ENCODE peak calls at places on chromosomes 6 and 20, in eight cellular contexts. E is cardiac muscle cell, F is type B pancreatic cell, Y is lower leg skin, J is NB4, R is AG04449, T is nephron progenitor cell, H is suprapubic skin. M is an unnamed sample.

GRCh38 chr6:148021715-148022114 is 320.9 kb upstream of the SASH1 start:
- DNase-seq in T (no peak), F (no peak), Y (no peak), H (no peak), R (no peak), E (no peak), J (peak; percentile 8), M (no peak)

GRCh38 chr6:126553856-126554255 is 213.9 kb downstream of the CENPW start:
- DNase-seq in E (no peak), T (no peak), R (no peak), F (no peak), H (no peak), Y (no peak), J (no peak), M (no peak)

GRCh38 chr6:148758492-148758891 is 11.7 kb downstream of the UST start:
- DNase-seq in E (no peak), H (no peak), R (no peak), F (no peak), J (peak; percentile 88), T (no peak), Y (no peak), M (no peak)

GRCh38 chr20:63750807-63751470 is 11.4 kb downstream of the SLC2A4RG start:
- DNase-seq in T (no peak), R (no peak), J (peak; percentile 47), F (no peak), H (peak; percentile 80), Y (no peak), E (no peak), M (no peak)

GRCh38 chr6:116497089-116497676 is 14.3 kb upstream of the CALHM5 start:
- DNase-seq in H (no peak), R (no peak), T (no peak), J (no peak), F (no peak), Y (no peak), E (no peak), M (no peak)

GRCh38 chr20:34798328-34798727 is 27.1 kb downstream of the NCOA6 start:
- DNase-seq in T (no peak), F (no peak), R (no peak), Y (no peak), E (no peak), H (no peak), J (no peak), M (no peak)

GRCh38 chr6:116564921-116565872 is 6.1 kb upstream of the RWDD1 start:
- DNase-seq in E (no peak), T (no peak), R (no peak), J (no peak), F (peak; percentile 65), Y (no peak), H (peak; percentile 78), M (no peak)

GRCh38 chr6:89432875-89433636 is at the start of gene ANKRD6:
- DNase-seq in R (no peak), H (peak; percentile 82), T (peak; percentile 94), J (peak; percentile 76), F (peak; percentile 93), Y (peak; percentile 94), E (peak; percentile 87), M (no peak)

GRCh38 chr20:4817230-4817671 is 95.5 kb downstream of the PRND start:
- DNase-seq in H (no peak), J (peak; percentile 34), F (no peak), T (no peak), R (no peak), E (no peak), Y (no peak), M (no peak)

GRCh38 chr20:37276494-37277252 is 12.8 kb upstream of the MANBAL start:
- DNase-seq in R (no peak), T (no peak), E (no peak), J (peak; percentile 27), Y (peak; percentile 88), F (no peak), H (no peak), M (no peak)

GRCh38 chr20:19668406-19668805 is 89.7 kb upstream of the RIN2 start:
- DNase-seq in F (no peak), J (peak; percentile 28), Y (no peak), H (no peak), T (no peak), E (no peak), R (no peak), M (no peak)

GRCh38 chr6:93550551-93551276 is 131.4 kb upstream of the EPHA7 start:
- DNase-seq in Y (no peak), T (no peak), J (no peak), F (no peak), H (no peak), E (no peak), R (no peak), M (no peak)

GRCh38 chr20:21609221-21609620 is 95.4 kb upstream of the NKX2-2 start:
- DNase-seq in E (no peak), H (no peak), Y (no peak), T (no peak), J (no peak), F (no peak), R (no peak), M (no peak)

GRCh38 chr6:165641672-165642156 is 21.3 kb downstream of the PDE10A start:
- DNase-seq in Y (no peak), R (no peak), T (no peak), J (no peak), F (no peak), E (no peak), H (no peak), M (no peak)

GRCh38 chr20:58575776-58576589 is 60.8 kb upstream of the APCDD1L start:
- DNase-seq in E (no peak), R (no peak), T (no peak), Y (no peak), J (no peak), F (no peak), H (no peak), M (no peak)

GRCh38 chr20:50267041-50267865 is 76.6 kb downstream of the CEBPB start:
- DNase-seq in J (no peak), T (no peak), F (no peak), E (no peak), R (no peak), Y (peak; percentile 96), H (peak; percentile 91), M (no peak)

GRCh38 chr6:44831002-44831610 is 443.6 kb downstream of the CDC5L start:
- DNase-seq in E (peak; percentile 15), Y (no peak), F (no peak), J (no peak), H (no peak), R (peak; percentile 71), T (peak; percentile 6), M (peak; percentile 34)

GRCh38 chr20:58557713-58558335 is 42.6 kb upstream of the APCDD1L start:
- DNase-seq in F (no peak), T (no peak), R (no peak), Y (no peak), E (no peak), H (no peak), J (no peak), M (no peak)

GRCh38 chr20:58746551-58747399 is 54.2 kb downstream of the NPEPL1 start:
- DNase-seq in Y (peak; percentile 43), F (peak; percentile 22), H (no peak), E (no peak), T (no peak), R (no peak), J (no peak), M (no peak)

DNA sequence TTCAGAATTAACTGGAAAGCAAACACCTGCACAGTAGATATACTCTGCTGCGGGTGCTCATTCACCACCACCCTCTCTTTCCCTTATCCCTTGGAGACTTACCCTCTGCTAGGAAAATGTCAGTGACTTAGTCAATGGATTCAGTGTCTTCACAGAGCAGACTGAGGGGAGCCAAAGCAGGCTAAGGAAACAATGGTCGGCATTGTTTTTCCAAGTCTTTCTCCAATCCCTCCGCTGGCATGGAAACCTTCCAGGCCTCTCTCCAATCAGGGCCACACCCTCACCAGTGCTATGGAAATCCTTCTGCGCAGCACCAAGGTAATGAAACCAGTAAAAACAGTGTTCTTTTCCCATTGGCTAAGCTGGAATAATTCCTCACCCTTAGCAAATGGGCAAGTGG is 531.2 kb downstream of the TFAP2B start:
- DNase-seq in R (no peak), T (no peak), J (no peak), Y (no peak), F (no peak), E (no peak), H (no peak), M (peak; percentile 65)
- TF ChIP-seq CTCF in R (no peak), T (no peak), J (no peak), Y (no peak), F (no peak), E (no peak), H (no peak), M (no peak)

GRCh38 chr6:46730918-46731461 is 4.2 kb downstream of the PLA2G7 start:
- DNase-seq in T (no peak), R (no peak), H (no peak), E (no peak), F (no peak), J (peak; percentile 18), Y (no peak), M (no peak)

GRCh38 chr6:46734867-46735719 is at the start of gene PLA2G7:
- DNase-seq in Y (no peak), E (peak; percentile 62), T (peak; percentile 74), J (no peak), H (no peak), R (no peak), F (peak; percentile 73), M (no peak)

GRCh38 chr6:46736913-46737312 is 1.7 kb upstream of the PLA2G7 start:
- DNase-seq in F (no peak), H (no peak), R (no peak), Y (no peak), E (no peak), J (no peak), T (no peak), M (no peak)

GRCh38 chr6:46733410-46733809 is 1.8 kb downstream of the PLA2G7 start:
- DNase-seq in H (no peak), Y (no peak), E (no peak), F (no peak), T (no peak), J (no peak), R (no peak), M (no peak)

GRCh38 chr6:46735720-46736031 is 501 bp upstream of the PLA2G7 start:
- DNase-seq in T (no peak), F (no peak), H (no peak), J (no peak), E (no peak), Y (no peak), R (no peak), M (no peak)
- TF ChIP-seq CTCF in T (no peak), F (no peak), H (no peak), J (no peak), E (no peak), Y (no peak), R (no peak), M (no peak)

GRCh38 chr6:122376246-122376645 is 23.2 kb upstream of the HSF2 start:
- DNase-seq in J (no peak), T (no peak), F (no peak), Y (no peak), E (no peak), R (no peak), H (no peak), M (no peak)

GRCh38 chr6:122374307-122374706 is 25.1 kb upstream of the HSF2 start:
- DNase-seq in J (no peak), H (no peak), Y (no peak), F (no peak), T (no peak), E (no peak), R (no peak), M (no peak)

GRCh38 chr6:122372647-122373046 is 26.8 kb upstream of the HSF2 start:
- DNase-seq in T (no peak), J (peak; percentile 8), H (no peak), F (no peak), R (no peak), Y (no peak), E (no peak), M (no peak)
- TF ChIP-seq CTCF in T (peak; percentile 10), J (no peak), H (no peak), F (peak; percentile 71), R (no peak), Y (no peak), E (no peak), M (peak; percentile 33)

GRCh38 chr6:160456214-160456546 is 108.0 kb downstream of the SLC22A3 start:
- DNase-seq in Y (no peak), R (no peak), J (no peak), H (no peak), F (no peak), T (no peak), E (no peak), M (no peak)
- TF ChIP-seq CTCF in Y (no peak), R (no peak), J (no peak), H (peak; percentile 2), F (peak; percentile 42), T (peak; percentile 40), E (no peak), M (no peak)

M was measured in retinal pigment epithelial cell.